ENCODE peak calls at places on chromosomes 13 and 19, in nine cellular contexts. One of them, this sample, is unnamed.

GRCh38 chr19:47063874-47064273 is 15.4 kb upstream of the TMEM160 start:
- DNase-seq in GDM1: no peak
- DNase-seq in GM03348: no peak
- DNase-seq in WTC11: no peak
- DNase-seq in NCI-H2171 treated with DMSO at 0.1 percent for 48 hours: no peak
- DNase-seq in lower leg skin: no peak
- DNase-seq in A673: no peak
- DNase-seq in activated T-cell treated with anti-CD3 and anti-CD28 coated beads, Interleukin-2, amount 50 U/mL, for 72 hours: no peak
- DNase-seq in NCI-H2107: no peak
- DNase-seq in this sample: no peak

GRCh38 chr19:50309396-50310125 is 19.6 kb downstream of the KCNC3 start:
- DNase-seq in lower leg skin: no peak
- DNase-seq in WTC11: peak
- DNase-seq in GM03348: no peak
- DNase-seq in NCI-H2107: no peak
- DNase-seq in activated T-cell treated with anti-CD3 and anti-CD28 coated beads, Interleukin-2, amount 50 U/mL, for 72 hours: no peak
- DNase-seq in A673: no peak
- DNase-seq in NCI-H2171 treated with DMSO at 0.1 percent for 48 hours: no peak
- DNase-seq in GDM1: no peak
- DNase-seq in this sample: no peak

GRCh38 chr19:39568604-39569003 is 28.6 kb upstream of the EID2 start:
- DNase-seq in GM03348: no peak
- DNase-seq in A673: no peak
- DNase-seq in activated T-cell treated with anti-CD3 and anti-CD28 coated beads, Interleukin-2, amount 50 U/mL, for 72 hours: no peak
- DNase-seq in GDM1: no peak
- DNase-seq in NCI-H2171 treated with DMSO at 0.1 percent for 48 hours: no peak
- DNase-seq in lower leg skin: no peak
- DNase-seq in NCI-H2107: no peak
- DNase-seq in WTC11: no peak
- DNase-seq in this sample: no peak

GRCh38 chr13:79581870-79582315 is 100.9 kb downstream of the NDFIP2 start:
- DNase-seq in activated T-cell treated with anti-CD3 and anti-CD28 coated beads, Interleukin-2, amount 50 U/mL, for 72 hours: no peak
- DNase-seq in GM03348: peak
- DNase-seq in WTC11: peak
- DNase-seq in NCI-H2171 treated with DMSO at 0.1 percent for 48 hours: no peak
- DNase-seq in NCI-H2107: no peak
- DNase-seq in A673: peak
- DNase-seq in lower leg skin: peak
- DNase-seq in GDM1: no peak
- DNase-seq in this sample: no peak

GRCh38 chr19:794989-795658 is 2.1 kb upstream of the PTBP1 start:
- DNase-seq in A673: no peak
- DNase-seq in GM03348: no peak
- DNase-seq in WTC11: no peak
- DNase-seq in NCI-H2171 treated with DMSO at 0.1 percent for 48 hours: no peak
- DNase-seq in lower leg skin: no peak
- DNase-seq in activated T-cell treated with anti-CD3 and anti-CD28 coated beads, Interleukin-2, amount 50 U/mL, for 72 hours: no peak
- DNase-seq in GDM1: no peak
- DNase-seq in NCI-H2107: no peak
- DNase-seq in this sample: no peak

GRCh38 chr13:42487221-42487620 is 86.7 kb upstream of the TNFSF11 start:
- DNase-seq in NCI-H2171 treated with DMSO at 0.1 percent for 48 hours: no peak
- DNase-seq in GDM1: no peak
- DNase-seq in GM03348: no peak
- DNase-seq in A673: no peak
- DNase-seq in lower leg skin: no peak
- DNase-seq in activated T-cell treated with anti-CD3 and anti-CD28 coated beads, Interleukin-2, amount 50 U/mL, for 72 hours: no peak
- DNase-seq in WTC11: no peak
- DNase-seq in NCI-H2107: no peak
- DNase-seq in this sample: no peak

GRCh38 chr13:107329991-107330390 is 762.1 kb upstream of the ARGLU1 start:
- DNase-seq in NCI-H2107: peak
- DNase-seq in activated T-cell treated with anti-CD3 and anti-CD28 coated beads, Interleukin-2, amount 50 U/mL, for 72 hours: no peak
- DNase-seq in NCI-H2171 treated with DMSO at 0.1 percent for 48 hours: no peak
- DNase-seq in GM03348: no peak
- DNase-seq in lower leg skin: no peak
- DNase-seq in GDM1: no peak
- DNase-seq in A673: no peak
- DNase-seq in WTC11: no peak
- DNase-seq in this sample: no peak

GRCh38 chr13:90427322-90428272 is 919.9 kb upstream of the MIR17HG start:
- DNase-seq in GM03348: no peak
- DNase-seq in activated T-cell treated with anti-CD3 and anti-CD28 coated beads, Interleukin-2, amount 50 U/mL, for 72 hours: no peak
- DNase-seq in GDM1: no peak
- DNase-seq in NCI-H2107: no peak
- DNase-seq in A673: no peak
- DNase-seq in WTC11: peak
- DNase-seq in lower leg skin: no peak
- DNase-seq in NCI-H2171 treated with DMSO at 0.1 percent for 48 hours: no peak
- DNase-seq in this sample: no peak

GRCh38 chr13:111898956-111899713 is 167.8 kb upstream of the SOX1 start:
- DNase-seq in NCI-H2107: no peak
- DNase-seq in activated T-cell treated with anti-CD3 and anti-CD28 coated beads, Interleukin-2, amount 50 U/mL, for 72 hours: no peak
- DNase-seq in A673: no peak
- DNase-seq in NCI-H2171 treated with DMSO at 0.1 percent for 48 hours: no peak
- DNase-seq in GM03348: no peak
- DNase-seq in WTC11: no peak
- DNase-seq in lower leg skin: peak
- DNase-seq in GDM1: no peak
- DNase-seq in this sample: no peak

GRCh38 chr19:44796701-44797115 is 12.2 kb upstream of the BCAM start:
- DNase-seq in A673: no peak
- DNase-seq in NCI-H2171 treated with DMSO at 0.1 percent for 48 hours: no peak
- DNase-seq in GM03348: no peak
- DNase-seq in NCI-H2107: peak
- DNase-seq in GDM1: peak
- DNase-seq in lower leg skin: no peak
- DNase-seq in activated T-cell treated with anti-CD3 and anti-CD28 coated beads, Interleukin-2, amount 50 U/mL, for 72 hours: no peak
- DNase-seq in WTC11: no peak
- DNase-seq in this sample: no peak

GRCh38 chr19:3890590-3890989 is 10.1 kb downstream of the ATCAY start:
- DNase-seq in GM03348: no peak
- DNase-seq in WTC11: no peak
- DNase-seq in lower leg skin: no peak
- DNase-seq in NCI-H2171 treated with DMSO at 0.1 percent for 48 hours: no peak
- DNase-seq in A673: no peak
- DNase-seq in activated T-cell treated with anti-CD3 and anti-CD28 coated beads, Interleukin-2, amount 50 U/mL, for 72 hours: no peak
- DNase-seq in GDM1: no peak
- DNase-seq in NCI-H2107: no peak
- DNase-seq in this sample: no peak

GRCh38 chr19:7224205-7224833 is 69.9 kb downstream of the INSR start:
- DNase-seq in A673: no peak
- DNase-seq in GM03348: peak
- DNase-seq in activated T-cell treated with anti-CD3 and anti-CD28 coated beads, Interleukin-2, amount 50 U/mL, for 72 hours: no peak
- DNase-seq in GDM1: no peak
- DNase-seq in WTC11: no peak
- DNase-seq in NCI-H2171 treated with DMSO at 0.1 percent for 48 hours: no peak
- DNase-seq in lower leg skin: peak
- DNase-seq in NCI-H2107: no peak
- DNase-seq in this sample: no peak

GRCh38 chr19:13865243-13865577 is 11.7 kb upstream of the NANOS3 start:
- DNase-seq in activated T-cell treated with anti-CD3 and anti-CD28 coated beads, Interleukin-2, amount 50 U/mL, for 72 hours: no peak
- DNase-seq in GM03348: no peak
- DNase-seq in lower leg skin: no peak
- DNase-seq in NCI-H2107: no peak
- DNase-seq in WTC11: no peak
- DNase-seq in GDM1: no peak
- DNase-seq in NCI-H2171 treated with DMSO at 0.1 percent for 48 hours: no peak
- DNase-seq in A673: no peak
- DNase-seq in this sample: no peak

GRCh38 chr19:12788682-12789097 is 2.6 kb upstream of the JUNB start:
- DNase-seq in NCI-H2171 treated with DMSO at 0.1 percent for 48 hours: peak
- DNase-seq in NCI-H2107: no peak
- DNase-seq in lower leg skin: peak
- DNase-seq in WTC11: peak
- DNase-seq in GDM1: peak
- DNase-seq in A673: peak
- DNase-seq in GM03348: peak
- DNase-seq in activated T-cell treated with anti-CD3 and anti-CD28 coated beads, Interleukin-2, amount 50 U/mL, for 72 hours: peak
- DNase-seq in this sample: no peak

GRCh38 chr19:49415102-49415809 is 8.0 kb downstream of the PTH2 start:
- DNase-seq in GDM1: no peak
- DNase-seq in GM03348: no peak
- DNase-seq in WTC11: no peak
- DNase-seq in NCI-H2171 treated with DMSO at 0.1 percent for 48 hours: no peak
- DNase-seq in lower leg skin: no peak
- DNase-seq in A673: no peak
- DNase-seq in NCI-H2107: no peak
- DNase-seq in activated T-cell treated with anti-CD3 and anti-CD28 coated beads, Interleukin-2, amount 50 U/mL, for 72 hours: no peak
- DNase-seq in this sample: no peak

GRCh38 chr19:7522923-7523667 is 671 bp downstream of the MCOLN1 start:
- DNase-seq in GM03348: peak
- DNase-seq in activated T-cell treated with anti-CD3 and anti-CD28 coated beads, Interleukin-2, amount 50 U/mL, for 72 hours: no peak
- DNase-seq in NCI-H2107: no peak
- DNase-seq in WTC11: no peak
- DNase-seq in A673: no peak
- DNase-seq in NCI-H2171 treated with DMSO at 0.1 percent for 48 hours: no peak
- DNase-seq in GDM1: no peak
- DNase-seq in lower leg skin: peak
- DNase-seq in this sample: no peak

GRCh38 chr19:6318772-6319171 is 14.6 kb downstream of the ACER1 start:
- DNase-seq in NCI-H2171 treated with DMSO at 0.1 percent for 48 hours: no peak
- DNase-seq in WTC11: no peak
- DNase-seq in lower leg skin: no peak
- DNase-seq in activated T-cell treated with anti-CD3 and anti-CD28 coated beads, Interleukin-2, amount 50 U/mL, for 72 hours: peak
- DNase-seq in NCI-H2107: no peak
- DNase-seq in GDM1: no peak
- DNase-seq in GM03348: no peak
- DNase-seq in A673: no peak
- DNase-seq in this sample: no peak

GRCh38 chr13:30126903-30127428 is 180.4 kb downstream of the KATNAL1 start:
- DNase-seq in WTC11: no peak
- DNase-seq in NCI-H2107: no peak
- DNase-seq in activated T-cell treated with anti-CD3 and anti-CD28 coated beads, Interleukin-2, amount 50 U/mL, for 72 hours: no peak
- DNase-seq in GM03348: no peak
- DNase-seq in GDM1: no peak
- DNase-seq in A673: no peak
- DNase-seq in lower leg skin: no peak
- DNase-seq in NCI-H2171 treated with DMSO at 0.1 percent for 48 hours: no peak
- DNase-seq in this sample: no peak

GRCh38 chr13:113187905-113188595 is 20.4 kb downstream of the PCID2 start:
- DNase-seq in A673: peak
- DNase-seq in activated T-cell treated with anti-CD3 and anti-CD28 coated beads, Interleukin-2, amount 50 U/mL, for 72 hours: no peak
- DNase-seq in WTC11: no peak
- DNase-seq in lower leg skin: no peak
- DNase-seq in GDM1: no peak
- DNase-seq in NCI-H2107: no peak
- DNase-seq in NCI-H2171 treated with DMSO at 0.1 percent for 48 hours: no peak
- DNase-seq in GM03348: no peak
- DNase-seq in this sample: no peak

GRCh38 chr19:3868770-3869456 is at the start of gene ZFR2:
- DNase-seq in GM03348: no peak
- DNase-seq in activated T-cell treated with anti-CD3 and anti-CD28 coated beads, Interleukin-2, amount 50 U/mL, for 72 hours: peak
- DNase-seq in A673: peak
- DNase-seq in NCI-H2107: no peak
- DNase-seq in WTC11: peak
- DNase-seq in GDM1: no peak
- DNase-seq in NCI-H2171 treated with DMSO at 0.1 percent for 48 hours: no peak
- DNase-seq in lower leg skin: no peak
- DNase-seq in this sample: no peak

GRCh38 chr19:5434970-5435641 is 20.1 kb upstream of the ZNRF4 start:
- DNase-seq in WTC11: no peak
- DNase-seq in GDM1: no peak
- DNase-seq in A673: peak
- DNase-seq in lower leg skin: no peak
- DNase-seq in GM03348: peak
- DNase-seq in activated T-cell treated with anti-CD3 and anti-CD28 coated beads, Interleukin-2, amount 50 U/mL, for 72 hours: peak
- DNase-seq in NCI-H2107: no peak
- DNase-seq in NCI-H2171 treated with DMSO at 0.1 percent for 48 hours: no peak
- DNase-seq in this sample: no peak

GRCh38 chr13:36548129-36548528 is 115.8 kb downstream of the CCNA1 start:
- DNase-seq in A673: no peak
- DNase-seq in lower leg skin: no peak
- DNase-seq in GDM1: no peak
- DNase-seq in NCI-H2171 treated with DMSO at 0.1 percent for 48 hours: no peak
- DNase-seq in WTC11: no peak
- DNase-seq in NCI-H2107: no peak
- DNase-seq in activated T-cell treated with anti-CD3 and anti-CD28 coated beads, Interleukin-2, amount 50 U/mL, for 72 hours: no peak
- DNase-seq in GM03348: no peak
- DNase-seq in this sample: no peak

GRCh38 chr19:9883231-9883758 is 48.2 kb downstream of the PIN1 start:
- DNase-seq in WTC11: peak
- DNase-seq in NCI-H2107: peak
- DNase-seq in GDM1: no peak
- DNase-seq in lower leg skin: no peak
- DNase-seq in NCI-H2171 treated with DMSO at 0.1 percent for 48 hours: peak
- DNase-seq in activated T-cell treated with anti-CD3 and anti-CD28 coated beads, Interleukin-2, amount 50 U/mL, for 72 hours: no peak
- DNase-seq in A673: no peak
- DNase-seq in GM03348: no peak
- DNase-seq in this sample: no peak

GRCh38 chr19:13705201-13705600 is 59.1 kb upstream of the MRI1 start:
- DNase-seq in WTC11: no peak
- DNase-seq in NCI-H2107: no peak
- DNase-seq in NCI-H2171 treated with DMSO at 0.1 percent for 48 hours: no peak
- DNase-seq in A673: no peak
- DNase-seq in GM03348: no peak
- DNase-seq in GDM1: no peak
- DNase-seq in lower leg skin: no peak
- DNase-seq in activated T-cell treated with anti-CD3 and anti-CD28 coated beads, Interleukin-2, amount 50 U/mL, for 72 hours: no peak
- DNase-seq in this sample: no peak

GRCh38 chr13:86155756-86156155 is 356.5 kb upstream of the SLITRK6 start:
- DNase-seq in NCI-H2171 treated with DMSO at 0.1 percent for 48 hours: no peak
- DNase-seq in WTC11: peak
- DNase-seq in GM03348: no peak
- DNase-seq in activated T-cell treated with anti-CD3 and anti-CD28 coated beads, Interleukin-2, amount 50 U/mL, for 72 hours: no peak
- DNase-seq in NCI-H2107: no peak
- DNase-seq in lower leg skin: no peak
- DNase-seq in GDM1: no peak
- DNase-seq in A673: no peak
- DNase-seq in this sample: no peak

GRCh38 chr19:1949304-1950101 is 8.5 kb downstream of the CSNK1G2 start:
- DNase-seq in GDM1: no peak
- DNase-seq in NCI-H2107: no peak
- DNase-seq in activated T-cell treated with anti-CD3 and anti-CD28 coated beads, Interleukin-2, amount 50 U/mL, for 72 hours: no peak
- DNase-seq in A673: no peak
- DNase-seq in lower leg skin: no peak
- DNase-seq in GM03348: no peak
- DNase-seq in WTC11: no peak
- DNase-seq in NCI-H2171 treated with DMSO at 0.1 percent for 48 hours: no peak
- DNase-seq in this sample: no peak

GRCh38 chr19:42596391-42597071 is 1.8 kb upstream of the CEACAM8 start:
- DNase-seq in activated T-cell treated with anti-CD3 and anti-CD28 coated beads, Interleukin-2, amount 50 U/mL, for 72 hours: peak
- DNase-seq in GDM1: no peak
- DNase-seq in A673: peak
- DNase-seq in WTC11: peak
- DNase-seq in lower leg skin: no peak
- DNase-seq in NCI-H2171 treated with DMSO at 0.1 percent for 48 hours: peak
- DNase-seq in GM03348: peak
- DNase-seq in NCI-H2107: no peak
- DNase-seq in this sample: no peak

GRCh38 chr19:1161716-1162115 is 12.4 kb downstream of the SBNO2 start:
- DNase-seq in GDM1: no peak
- DNase-seq in NCI-H2107: peak
- DNase-seq in GM03348: peak
- DNase-seq in WTC11: no peak
- DNase-seq in A673: no peak
- DNase-seq in lower leg skin: no peak
- DNase-seq in NCI-H2171 treated with DMSO at 0.1 percent for 48 hours: peak
- DNase-seq in activated T-cell treated with anti-CD3 and anti-CD28 coated beads, Interleukin-2, amount 50 U/mL, for 72 hours: no peak
- DNase-seq in this sample: no peak

GRCh38 chr13:66513728-66514127 is 716.4 kb downstream of the PCDH9 start:
- DNase-seq in lower leg skin: no peak
- DNase-seq in NCI-H2107: no peak
- DNase-seq in A673: peak
- DNase-seq in activated T-cell treated with anti-CD3 and anti-CD28 coated beads, Interleukin-2, amount 50 U/mL, for 72 hours: no peak
- DNase-seq in GDM1: no peak
- DNase-seq in GM03348: peak
- DNase-seq in NCI-H2171 treated with DMSO at 0.1 percent for 48 hours: no peak
- DNase-seq in WTC11: no peak
- DNase-seq in this sample: no peak